ENCODE peak calls at places on chromosomes 11 and 22, in six cellular contexts. W is PC-9, G is heart left ventricle, M is PC-3, X is fibroblast of lung, J is hepatocyte. U is an unnamed sample.

GRCh38 chr11:127677813-127678212 is 677.2 kb upstream of the KIRREL3 start:
- DNase-seq in W (no peak), G (no peak), M (no peak), X (no peak), J (no peak), U (no peak)

GRCh38 chr22:42895087-42895486 is 38.0 kb upstream of the ARFGAP3 start:
- DNase-seq in W (no peak), G (no peak), M (no peak), X (no peak), J (no peak), U (no peak)

GRCh38 chr11:78715639-78716311 is 141.1 kb upstream of the NARS2 start:
- DNase-seq in W (peak), G (no peak), M (peak), X (peak), J (peak), U (peak)

GRCh38 chr22:20094158-20094807 is 14.2 kb downstream of the DGCR8 start:
- DNase-seq in W (no peak), G (no peak), M (no peak), X (no peak), J (no peak), U (no peak)

GRCh38 chr11:125092669-125093068 is 18.8 kb downstream of the TMEM218 start:
- DNase-seq in W (no peak), G (no peak), M (no peak), X (no peak), J (no peak), U (no peak)

GRCh38 chr11:70788247-70789022 is 390.1 kb downstream of the CTTN start:
- DNase-seq in W (peak), G (no peak), M (peak), X (peak), J (no peak), U (peak)

GRCh38 chr11:87125257-87125656 is 87.5 kb downstream of the TMEM135 start:
- DNase-seq in W (no peak), G (no peak), M (no peak), X (peak), J (no peak), U (no peak)

GRCh38 chr11:10568486-10568941 is at the start of gene LYVE1:
- DNase-seq in W (no peak), G (peak), M (no peak), X (no peak), J (peak), U (no peak)

GRCh38 chr22:26229910-26230309 is 60.6 kb downstream of the SEZ6L start:
- DNase-seq in W (no peak), G (no peak), M (no peak), X (no peak), J (no peak), U (no peak)

GRCh38 chr22:24054356-24054755 is 43.3 kb downstream of the CABIN1 start:
- DNase-seq in W (no peak), G (no peak), M (no peak), X (peak), J (no peak), U (no peak)

GRCh38 chr22:19874307-19875060 is 19.8 kb upstream of the GNB1L start:
- DNase-seq in W (no peak), G (no peak), M (no peak), X (peak), J (no peak), U (no peak)

GRCh38 chr11:15232496-15232895 is 117.8 kb downstream of the INSC start:
- DNase-seq in W (no peak), G (no peak), M (no peak), X (no peak), J (no peak), U (no peak)

GRCh38 chr22:46682011-46682731 is 55.9 kb downstream of the CERK start:
- DNase-seq in W (no peak), G (no peak), M (no peak), X (no peak), J (no peak), U (no peak)

GRCh38 chr22:24156146-24156914 is 25.0 kb upstream of the SUSD2 start:
- DNase-seq in W (peak), G (no peak), M (peak), X (peak), J (peak), U (peak)

GRCh38 chr22:46547179-46547882 is 9.9 kb upstream of the CELSR1 start:
- DNase-seq in W (peak), G (peak), M (no peak), X (peak), J (peak), U (peak)

GRCh38 chr11:16126361-16126760 is 230.0 kb downstream of the SOX6 start:
- DNase-seq in W (no peak), G (no peak), M (no peak), X (peak), J (peak), U (peak)

GRCh38 chr11:99069831-99070444 is 49.2 kb downstream of the CNTN5 start:
- DNase-seq in W (no peak), G (no peak), M (peak), X (peak), J (peak), U (no peak)

GRCh38 chr11:96464695-96465307 is 75.0 kb downstream of the JRKL start:
- DNase-seq in W (no peak), G (peak), M (peak), X (peak), J (peak), U (peak)

GRCh38 chr22:16959345-16959930 is 48.6 kb downstream of the GAB4 start:
- DNase-seq in W (no peak), G (no peak), M (no peak), X (no peak), J (no peak), U (no peak)

GRCh38 chr22:42747701-42748513 is 27.2 kb upstream of the A4GALT start:
- DNase-seq in W (no peak), G (peak), M (no peak), X (peak), J (peak), U (peak)

DNA sequence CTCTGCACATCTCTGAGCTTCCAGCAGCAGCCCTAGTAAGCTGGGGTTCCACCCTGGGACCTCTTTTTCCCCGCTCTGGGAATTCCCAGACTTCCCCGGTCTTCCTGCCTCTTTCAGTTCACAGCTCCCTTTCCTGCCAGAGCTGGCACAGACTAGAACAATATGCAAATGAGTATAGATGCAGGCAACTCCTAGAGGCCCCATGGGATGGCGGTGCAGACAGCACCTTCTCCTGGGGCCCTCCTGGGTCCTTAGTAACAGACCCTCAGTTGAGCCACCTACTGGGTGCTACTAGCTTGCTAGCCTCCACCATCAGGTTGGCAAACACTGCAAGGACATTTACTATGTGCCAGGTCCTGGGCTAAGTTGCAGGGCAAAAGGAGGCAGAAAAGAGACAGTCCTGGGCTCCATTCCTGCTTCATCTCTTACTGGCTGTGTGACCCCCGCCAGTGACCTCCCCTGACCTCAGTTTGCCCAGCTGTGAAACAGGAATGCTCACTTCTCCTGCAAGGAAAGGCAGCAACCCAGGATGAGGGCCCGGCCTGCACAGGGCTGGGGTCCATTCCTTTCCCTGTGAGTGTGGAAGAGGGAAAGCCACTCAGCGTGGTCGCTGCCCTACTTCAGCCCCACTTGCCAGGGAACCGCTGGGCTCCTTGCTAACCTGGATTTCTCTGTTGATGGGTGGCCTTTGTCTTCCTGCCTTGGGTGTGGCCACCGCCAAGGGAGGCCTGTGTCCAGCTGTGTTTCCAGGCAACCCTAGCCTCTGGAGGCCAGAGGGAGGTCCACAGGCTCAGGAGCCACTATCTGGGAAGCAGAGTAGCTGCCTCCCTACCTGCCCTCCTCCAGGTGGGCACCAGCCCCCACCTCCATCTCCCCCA is 7.3 kb downstream of the RELT start:
- DNase-seq in W (peak), G (no peak), M (no peak), X (no peak), J (peak), U (no peak)
- H3K27ac ChIP-seq in W (no peak), G (peak), M (no peak), X (no peak), J (no peak), U (no peak)

GRCh38 chr11:21464601-21465193 is 728.2 kb upstream of the ANO5 start:
- DNase-seq in W (no peak), G (no peak), M (no peak), X (no peak), J (no peak), U (no peak)

GRCh38 chr11:21465920-21466319 is 727.0 kb upstream of the ANO5 start:
- DNase-seq in W (no peak), G (no peak), M (no peak), X (no peak), J (no peak), U (no peak)

GRCh38 chr11:21465203-21465602 is 727.7 kb upstream of the ANO5 start:
- DNase-seq in W (no peak), G (no peak), M (no peak), X (no peak), J (no peak), U (no peak)

GRCh38 chr11:21460082-21460481 is 732.8 kb upstream of the ANO5 start:
- DNase-seq in W (no peak), G (no peak), M (peak), X (no peak), J (no peak), U (no peak)
- H3K27ac ChIP-seq in W (no peak), G (no peak), M (no peak), X (no peak), J (no peak), U (no peak)

GRCh38 chr11:121522043-121522941 is 69.5 kb upstream of the SORL1-AS1 start:
- DNase-seq in W (no peak), G (no peak), M (peak), X (no peak), J (no peak), U (no peak)
- H3K27ac ChIP-seq in W (peak), G (no peak), M (peak), X (no peak), J (no peak), U (no peak)

GRCh38 chr22:49503321-49503720 is 324.4 kb downstream of the BRD1 start:
- DNase-seq in W (no peak), G (no peak), M (no peak), X (no peak), J (no peak), U (no peak)

GRCh38 chr22:49500942-49501395 is 326.7 kb downstream of the BRD1 start:
- DNase-seq in W (no peak), G (no peak), M (no peak), X (no peak), J (no peak), U (no peak)

GRCh38 chr22:49500076-49500460 is 327.6 kb downstream of the BRD1 start:
- DNase-seq in W (no peak), G (no peak), M (no peak), X (no peak), J (no peak), U (no peak)

GRCh38 chr22:49503896-49504521 is 323.7 kb downstream of the BRD1 start:
- DNase-seq in W (no peak), G (no peak), M (peak), X (no peak), J (no peak), U (no peak)

GRCh38 chr22:49502126-49502826 is 325.4 kb downstream of the BRD1 start:
- DNase-seq in W (peak), G (no peak), M (peak), X (peak), J (peak), U (no peak)
- H3K27ac ChIP-seq in W (peak), G (no peak), M (peak), X (no peak), J (no peak), U (no peak)

U was measured in SJSA1.